ENCODE peak calls at places on chromosomes 11 and 22, in eight cellular contexts. W is COR-L47; Q is glutamatergic neuron; N is midbrain; Y is mesenteric fat pad; T is activated T-helper 9 cell treated with anti-CD3 and anti-CD28 coated beads, Interleukin-2, amount 50 U/mL, for 16 hours; D is SW 1271; I is IMR-90. G is an unnamed sample.

GRCh38 chr11:111177037-111177988 is 68.2 kb upstream of the POU2AF2 start:
- DNase-seq in Q (no peak), I (no peak), N (no peak), Y (no peak), D (no peak), W (no peak), T (no peak), G (no peak)

GRCh38 chr11:114440971-114441810 is 1.9 kb downstream of the REXO2 start:
- DNase-seq in N (no peak), T (no peak), W (no peak), Q (no peak), D (no peak), Y (no peak), I (no peak), G (no peak)

GRCh38 chr22:19691721-19692341 is 22.5 kb upstream of the SEPTIN5 start:
- DNase-seq in D (no peak), Q (no peak), I (peak), T (no peak), N (no peak), W (no peak), Y (no peak), G (no peak)

GRCh38 chr22:41175546-41175945 is 29.6 kb upstream of the L3MBTL2 start:
- DNase-seq in T (no peak), I (no peak), W (no peak), Q (no peak), Y (no peak), D (no peak), N (no peak), G (no peak)

GRCh38 chr22:26894362-26894761 is 237.0 kb downstream of the MIAT start:
- DNase-seq in W (no peak), Q (no peak), T (no peak), N (no peak), D (no peak), I (peak), Y (no peak), G (no peak)

GRCh38 chr11:110689306-110689705 is 22.9 kb downstream of the ARHGAP20 start:
- DNase-seq in D (no peak), Q (no peak), N (no peak), W (no peak), I (no peak), Y (no peak), T (no peak), G (no peak)

GRCh38 chr11:47345890-47346563 is 6.5 kb downstream of the MYBPC3 start:
- DNase-seq in Y (no peak), W (no peak), D (no peak), N (no peak), T (no peak), I (no peak), Q (no peak), G (no peak)

GRCh38 chr11:22922672-22923071 is 62.4 kb upstream of the CCDC179 start:
- DNase-seq in Q (no peak), I (no peak), Y (no peak), W (no peak), D (no peak), T (no peak), N (no peak), G (no peak)

GRCh38 chr11:65580031-65580692 is 4.3 kb downstream of the EHBP1L1 start:
- DNase-seq in Q (no peak), T (no peak), I (no peak), Y (no peak), D (no peak), W (no peak), N (no peak), G (no peak)

GRCh38 chr11:2151500-2152257 is 9.3 kb downstream of the INS start:
- DNase-seq in D (no peak), I (peak), Q (peak), Y (no peak), W (peak), N (peak), T (peak), G (no peak)

GRCh38 chr22:46239261-46240048 is 10.6 kb downstream of the CDPF1 start:
- DNase-seq in N (no peak), Q (no peak), Y (peak), T (no peak), W (no peak), I (no peak), D (no peak), G (no peak)

GRCh38 chr11:2563216-2564007 is 118.6 kb downstream of the KCNQ1 start:
- DNase-seq in I (no peak), N (no peak), Y (peak), D (no peak), T (no peak), Q (peak), W (no peak), G (no peak)

GRCh38 chr11:72778535-72779494 is 15.0 kb downstream of the STARD10 start:
- DNase-seq in N (no peak), W (no peak), I (no peak), Y (no peak), T (no peak), D (no peak), Q (no peak), G (no peak)

GRCh38 chr11:110095554-110095953 is 2.4 kb downstream of the ZC3H12C start:
- DNase-seq in D (no peak), N (no peak), Q (no peak), T (no peak), I (no peak), W (no peak), Y (no peak), G (no peak)

G was measured in osteocyte.